ENCODE peak calls at places on chromosome 9, in five cellular contexts. Q is CD8-positive, alpha-beta memory T cell; R is suprapubic skin; J is A549; I is mesendoderm. M is an unnamed sample. For H3K4me1, the result is how much of the 10 kb centered on the place peaks cover.

GRCh38 chr9:137278061-137278912 is 761 bp downstream of the TOR4A start:
- DNase-seq in Q (no peak), J (no peak), R (no peak), I (no peak), M (no peak)

GRCh38 chr9:79127661-79128060 is 444.1 kb upstream of the TLE4 start:
- DNase-seq in Q (no peak), I (no peak), R (no peak), J (no peak), M (no peak)

GRCh38 chr9:127154390-127155191 is 32.2 kb upstream of the ANGPTL2 start:
- DNase-seq in R (peak), J (no peak), Q (no peak), I (no peak), M (peak)

GRCh38 chr9:92980085-92980745 is 32.9 kb downstream of the FGD3 start:
- DNase-seq in R (no peak), I (no peak), J (no peak), Q (no peak), M (no peak)

GRCh38 chr9:109278848-109279247 is 42.0 kb downstream of the EPB41L4B start:
- DNase-seq in Q (no peak), J (no peak), I (no peak), R (no peak), M (no peak)

GRCh38 chr9:135039266-135039870 is 48.1 kb upstream of the OLFM1 start:
- DNase-seq in Q (no peak), J (no peak), R (peak), I (no peak), M (no peak)

GRCh38 chr9:69174645-69175487 is 789 bp downstream of the TJP2 start:
- DNase-seq in J (no peak), Q (no peak), I (peak), R (no peak), M (no peak)

GRCh38 chr9:20624201-20625002 is 2.1 kb upstream of the MLLT3 start:
- DNase-seq in R (no peak), I (peak), Q (peak), J (peak), M (peak)

GRCh38 chr9:30925126-30925525 is 1459.3 kb upstream of the ACO1 start:
- DNase-seq in I (no peak), R (no peak), Q (no peak), J (no peak), M (no peak)

GRCh38 chr9:98251554-98251953 is 3.9 kb downstream of the TBC1D2 start:
- DNase-seq in Q (no peak), I (no peak), J (peak), R (no peak), M (no peak)

GRCh38 chr9:70408393-70409040 is 5.9 kb downstream of the KLF9 start:
- DNase-seq in I (peak), R (peak), Q (no peak), J (no peak), M (no peak)

GRCh38 chr9:70410368-70410767 is 4.1 kb downstream of the KLF9 start:
- DNase-seq in R (peak), J (no peak), I (no peak), Q (no peak), M (no peak)

GRCh38 chr9:70411141-70411929 is 3.1 kb downstream of the KLF9 start:
- DNase-seq in R (peak), J (no peak), Q (peak), I (no peak), M (peak)

GRCh38 chr9:70409800-70410199 is 4.7 kb downstream of the KLF9 start:
- DNase-seq in Q (no peak), I (no peak), R (no peak), J (no peak), M (no peak)

GRCh38 chr9:70409280-70409679 is 5.2 kb downstream of the KLF9 start:
- DNase-seq in J (no peak), Q (no peak), R (peak), I (no peak), M (no peak)
- H3K4me1 ChIP-seq in J (under half), Q (half or more), R (half or more), I (under half), M (half or more)

DNA sequence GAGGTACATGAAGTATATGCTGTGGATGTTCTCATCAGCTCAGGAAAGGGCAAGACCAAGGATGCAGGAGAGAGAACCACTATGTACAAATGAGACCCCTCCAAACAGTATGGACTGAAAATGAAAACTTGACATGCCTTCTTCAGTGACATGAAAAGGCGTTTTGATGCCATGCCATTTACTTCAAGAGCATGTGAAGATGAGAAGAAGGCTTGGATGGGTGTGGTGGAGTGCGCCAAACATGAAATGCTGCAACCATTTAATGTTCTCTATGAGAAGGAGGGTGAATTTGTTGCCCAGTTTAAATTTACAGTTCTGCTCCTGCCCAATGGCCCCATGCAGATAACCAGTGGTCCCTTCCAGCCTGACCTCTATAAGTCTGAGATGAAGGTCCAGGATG is 47.7 kb downstream of the SEMA4D start:
- DNase-seq in J (no peak), I (no peak), R (no peak), Q (peak), M (no peak)
- H3K27ac ChIP-seq in J (no peak), I (no peak), R (no peak), Q (no peak), M (peak)

GRCh38 chr9:133738806-133739150 is 626 bp upstream of the SARDH start:
- DNase-seq in J (no peak), Q (peak), R (peak), I (no peak), M (no peak)
- H3K4me3 ChIP-seq in J (no peak), Q (peak), R (peak), I (no peak), M (peak)

GRCh38 chr9:121711281-121711680 is 59.8 kb downstream of the DAB2IP start:
- DNase-seq in Q (no peak), I (no peak), R (no peak), J (no peak), M (no peak)
- H3K4me1 ChIP-seq in Q (under half), I (under half), R (under half), J (under half), M (under half)

GRCh38 chr9:111662851-111663823 is 1.7 kb downstream of the GNG10 start:
- DNase-seq in R (no peak), Q (peak), I (peak), J (no peak), M (no peak)
- H3K27ac ChIP-seq in R (no peak), Q (peak), I (peak), J (peak), M (peak)

GRCh38 chr9:131737426-131737825 is 2.5 kb downstream of the RAPGEF1 start:
- DNase-seq in R (no peak), I (no peak), J (no peak), Q (no peak), M (no peak)
- H3K4me3 ChIP-seq in R (no peak), I (no peak), J (no peak), Q (no peak), M (peak)

GRCh38 chr9:71680189-71680983 is 87.9 kb downstream of the CEMIP2 start:
- DNase-seq in R (no peak), Q (no peak), J (peak), I (peak), M (no peak)

GRCh38 chr9:71676460-71676859 is 91.9 kb downstream of the CEMIP2 start:
- DNase-seq in I (no peak), Q (no peak), J (no peak), R (no peak), M (no peak)

GRCh38 chr9:71681104-71681707 is 87.1 kb downstream of the CEMIP2 start:
- DNase-seq in J (no peak), Q (no peak), I (no peak), R (no peak), M (no peak)

GRCh38 chr9:71677209-71677608 is 91.1 kb downstream of the CEMIP2 start:
- DNase-seq in Q (no peak), J (no peak), R (no peak), I (no peak), M (no peak)

GRCh38 chr9:71678999-71679398 is 89.3 kb downstream of the CEMIP2 start:
- DNase-seq in J (no peak), Q (no peak), I (no peak), R (no peak), M (no peak)
- H3K4me1 ChIP-seq in J (half or more), Q (under half), I (under half), R (under half), M (under half)

GRCh38 chr9:36164361-36164760 is 4.8 kb upstream of the CCIN start:
- DNase-seq in I (peak), R (no peak), Q (no peak), J (no peak), M (no peak)

GRCh38 chr9:36166150-36166927 is 2.8 kb upstream of the CCIN start:
- DNase-seq in Q (peak), R (peak), I (peak), J (peak), M (peak)

GRCh38 chr9:36165766-36166149 is 3.4 kb upstream of the CCIN start:
- DNase-seq in Q (no peak), I (peak), J (no peak), R (no peak), M (no peak)

GRCh38 chr9:36163840-36164175 is 5.4 kb upstream of the CCIN start:
- DNase-seq in J (no peak), Q (no peak), R (no peak), I (no peak), M (no peak)

DNA sequence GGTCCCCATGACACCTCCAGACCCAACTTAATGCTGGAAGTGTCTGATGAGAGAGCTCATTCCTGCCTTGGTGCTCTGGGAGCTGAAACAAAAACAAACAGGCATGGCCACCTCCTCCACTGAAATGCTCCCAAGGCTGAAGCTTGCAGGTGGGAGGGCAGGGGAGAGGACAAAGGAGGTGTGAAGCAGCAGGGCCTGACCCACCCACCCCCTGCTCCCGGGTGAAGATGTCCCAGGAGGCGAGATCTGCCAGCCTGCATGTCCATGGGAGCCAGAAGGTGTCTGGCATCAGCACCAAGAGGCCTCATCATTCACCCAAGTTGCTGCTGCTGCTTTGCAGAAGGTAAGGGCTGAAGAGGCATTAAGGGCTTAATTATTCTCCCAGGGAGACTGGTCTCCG is 4.2 kb upstream of the CCIN start:
- DNase-seq in Q (no peak), J (no peak), I (peak), R (no peak), M (no peak)
- H3K27ac ChIP-seq in Q (no peak), J (peak), I (no peak), R (no peak), M (no peak)

GRCh38 chr9:125410522-125410894 is 148.9 kb downstream of the GAPVD1 start:
- DNase-seq in R (no peak), Q (no peak), I (no peak), J (no peak), M (no peak)
- H3K4me3 ChIP-seq in R (no peak), Q (no peak), I (no peak), J (no peak), M (no peak)

M was measured in CD4-positive, alpha-beta memory T cell.